ENCODE peak calls at places on chromosomes 13 and 19, in six cellular contexts. T, R, D, C, X and U are unnamed samples.

GRCh38 chr13:65677906-65678305 is 1552.2 kb downstream of the PCDH9 start:
- DNase-seq in T (no peak), R (no peak), D (peak; percentile 60), C (no peak), X (peak; percentile 25), U (no peak)

GRCh38 chr19:11538232-11539036 is at the start of gene CNN1:
- DNase-seq in T (no peak), R (no peak), D (peak; percentile 86), C (peak; percentile 75), X (peak; percentile 25), U (peak; percentile 13)

GRCh38 chr19:32781280-32781679 is 61.7 kb downstream of the TDRD12 start:
- DNase-seq in T (no peak), R (no peak), D (no peak), C (no peak), X (no peak), U (no peak)

GRCh38 chr13:43864921-43865320 is 14.6 kb downstream of the CCDC122 start:
- DNase-seq in T (no peak), R (no peak), D (no peak), C (no peak), X (no peak), U (no peak)

GRCh38 chr19:45655073-45655472 is 12.9 kb upstream of the GIPR start:
- DNase-seq in T (no peak), R (no peak), D (no peak), C (no peak), X (no peak), U (no peak)

GRCh38 chr13:29922281-29922821 is 71.9 kb upstream of the UBL3 start:
- DNase-seq in T (no peak), R (no peak), D (peak; percentile 29), C (no peak), X (peak; percentile 73), U (no peak)

GRCh38 chr13:34028496-34029442 is 210.8 kb downstream of the RFC3 start:
- DNase-seq in T (no peak), R (no peak), D (no peak), C (no peak), X (no peak), U (no peak)

GRCh38 chr13:64311948-64312347 is 2896.3 kb upstream of the PCDH20 start:
- DNase-seq in T (no peak), R (no peak), D (no peak), C (no peak), X (no peak), U (no peak)

GRCh38 chr19:27972291-27973040 is 1240.5 kb downstream of the UQCRFS1 start:
- DNase-seq in T (no peak), R (no peak), D (peak; percentile 54), C (no peak), X (peak; percentile 35), U (no peak)

GRCh38 chr13:113670541-113670940 is 3.5 kb downstream of the GRK1 start:
- DNase-seq in T (no peak), R (no peak), D (no peak), C (peak; percentile 3), X (no peak), U (no peak)

GRCh38 chr19:5086725-5087439 is 118.0 kb downstream of the KDM4B start:
- DNase-seq in T (no peak), R (no peak), D (no peak), C (no peak), X (no peak), U (no peak)

GRCh38 chr13:84192125-84192524 is 309.9 kb upstream of the SLITRK1 start:
- DNase-seq in T (no peak), R (no peak), D (peak; percentile 90), C (no peak), X (peak; percentile 76), U (no peak)

GRCh38 chr19:39237200-39238184 is 7.3 kb downstream of the IFNL3 start:
- DNase-seq in T (peak; percentile 26), R (peak; percentile 72), D (no peak), C (peak; percentile 74), X (no peak), U (no peak)

GRCh38 chr13:46896346-46897138 is at the start of gene HTR2A:
- DNase-seq in T (no peak), R (no peak), D (peak; percentile 60), C (no peak), X (peak; percentile 48), U (no peak)

GRCh38 chr13:26985285-26985878 is 186.2 kb downstream of the USP12 start:
- DNase-seq in T (no peak), R (peak; percentile 78), D (peak; percentile 89), C (peak; percentile 82), X (peak; percentile 84), U (no peak)

GRCh38 chr19:6744381-6745288 is 5.2 kb downstream of the TRIP10 start:
- DNase-seq in T (no peak), R (no peak), D (peak; percentile 88), C (peak; percentile 90), X (peak; percentile 85), U (no peak)

GRCh38 chr19:46040952-46041500 is at the start of gene IGFL4:
- DNase-seq in T (no peak), R (no peak), D (no peak), C (no peak), X (no peak), U (no peak)

GRCh38 chr19:28294395-28294794 is 918.6 kb downstream of the UQCRFS1 start:
- DNase-seq in T (no peak), R (no peak), D (peak; percentile 63), C (peak; percentile 21), X (peak; percentile 76), U (no peak)

GRCh38 chr19:46571495-46571894 is 29.6 kb upstream of the CALM3 start:
- DNase-seq in T (no peak), R (no peak), D (peak; percentile 19), C (no peak), X (peak; percentile 28), U (no peak)

GRCh38 chr19:8332976-8333770 is 9.9 kb downstream of the KANK3 start:
- DNase-seq in T (no peak), R (no peak), D (no peak), C (no peak), X (no peak), U (no peak)

GRCh38 chr13:41558781-41559560 is 101.6 kb downstream of the RGCC start:
- DNase-seq in T (no peak), R (no peak), D (no peak), C (no peak), X (no peak), U (no peak)

GRCh38 chr19:52734340-52734892 is 428 bp downstream of the ZNF611 start:
- DNase-seq in T (no peak), R (no peak), D (peak; percentile 10), C (peak; percentile 15), X (peak; percentile 2), U (no peak)

GRCh38 chr19:38734426-38735256 is 9.6 kb downstream of the CAPN12 start:
- DNase-seq in T (peak; percentile 38), R (peak; percentile 71), D (peak; percentile 48), C (peak; percentile 56), X (no peak), U (no peak)

GRCh38 chr19:15159251-15159650 is 41.5 kb downstream of the NOTCH3 start:
- DNase-seq in T (no peak), R (no peak), D (peak; percentile 43), C (no peak), X (peak; percentile 26), U (no peak)

DNA sequence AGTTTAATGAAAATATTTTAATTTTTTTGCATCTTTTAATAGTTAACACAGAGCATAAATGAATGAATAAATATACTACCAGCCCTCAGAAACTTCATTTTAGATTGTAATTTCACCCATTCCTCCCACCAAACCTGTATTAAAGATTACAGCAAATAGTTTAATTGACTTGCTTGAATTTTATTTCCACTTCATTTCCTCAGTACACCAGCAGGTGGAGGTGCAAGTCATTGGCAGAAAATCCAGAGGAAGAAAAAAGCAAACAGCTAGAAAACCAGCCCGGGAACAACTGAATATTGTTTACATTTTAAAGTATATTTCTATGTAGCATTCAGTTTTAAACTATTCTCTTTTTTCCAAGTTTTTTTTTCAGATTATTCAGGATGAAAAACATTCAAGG is 177.8 kb downstream of the OLFM4 start:
- DNase-seq in T (no peak), R (no peak), D (peak; percentile 4), C (no peak), X (peak; percentile 7), U (no peak)
- TF ChIP-seq CTCF in T (no peak), R (no peak), D (peak; percentile 41), C (no peak), X (peak; percentile 43), U (peak; percentile 60)

GRCh38 chr19:13363954-13364353 is 142.3 kb downstream of the CACNA1A start:
- DNase-seq in T (no peak), R (no peak), D (no peak), C (no peak), X (no peak), U (no peak)

GRCh38 chr19:13363235-13363634 is 143.0 kb downstream of the CACNA1A start:
- DNase-seq in T (no peak), R (no peak), D (no peak), C (no peak), X (no peak), U (no peak)

GRCh38 chr19:13370948-13371347 is 135.3 kb downstream of the CACNA1A start:
- DNase-seq in T (no peak), R (no peak), D (no peak), C (no peak), X (no peak), U (no peak)

GRCh38 chr19:13366529-13367143 is 139.6 kb downstream of the CACNA1A start:
- DNase-seq in T (no peak), R (no peak), D (peak; percentile 24), C (no peak), X (peak; percentile 52), U (no peak)
- TF ChIP-seq CTCF in T (no peak), R (no peak), D (peak; percentile 48), C (no peak), X (peak; percentile 69), U (peak; percentile 44)

GRCh38 chr13:48163066-48163465 is 68.2 kb upstream of the MED4 start:
- DNase-seq in T (no peak), R (no peak), D (no peak), C (no peak), X (no peak), U (no peak)

GRCh38 chr13:48162182-48162581 is 67.3 kb upstream of the MED4 start:
- DNase-seq in T (no peak), R (no peak), D (no peak), C (no peak), X (no peak), U (no peak)

GRCh38 chr13:48160879-48161278 is 66.0 kb upstream of the MED4 start:
- DNase-seq in T (no peak), R (no peak), D (peak; percentile 20), C (no peak), X (peak; percentile 75), U (no peak)

GRCh38 chr13:48159436-48160225 is 64.7 kb upstream of the MED4 start:
- DNase-seq in T (no peak), R (no peak), D (no peak), C (no peak), X (peak; percentile 37), U (no peak)

GRCh38 chr13:48161530-48162179 is 66.8 kb upstream of the MED4 start:
- DNase-seq in T (no peak), R (no peak), D (no peak), C (peak; percentile 26), X (no peak), U (no peak)
- TF ChIP-seq CTCF in T (no peak), R (no peak), D (no peak), C (no peak), X (no peak), U (no peak)

DNA sequence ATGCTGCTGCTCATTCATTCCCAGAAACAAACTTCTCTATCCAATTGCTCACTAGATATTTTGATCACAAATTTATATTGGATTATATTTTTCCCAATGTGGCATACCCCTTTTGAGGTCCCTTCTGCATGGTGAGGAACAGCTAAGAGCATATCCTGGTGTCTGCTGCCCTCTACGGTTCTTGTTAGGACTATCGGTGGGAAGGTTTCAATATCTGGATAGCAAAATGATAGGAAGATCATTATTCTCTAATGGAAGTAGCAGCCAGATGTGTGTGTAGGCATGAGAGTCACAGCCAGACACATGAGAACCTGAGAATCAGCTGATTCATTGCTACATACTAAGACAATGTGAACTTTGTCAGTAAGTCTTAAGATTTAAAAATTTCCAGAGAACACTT is 1422.4 kb upstream of the MIR17HG start:
- DNase-seq in T (no peak), R (no peak), D (peak; percentile 78), C (no peak), X (peak; percentile 37), U (no peak)
- TF ChIP-seq CTCF in T (no peak), R (no peak), D (peak; percentile 84), C (no peak), X (peak; percentile 38), U (peak; percentile 48)